ENCODE peak calls at places on chromosome 1, in nine cellular contexts. V, J, M, F, C, I, O, Q and X are unnamed samples.

GRCh38 chr1:6016191-6016865 is 24.1 kb upstream of the NPHP4 start:
- DNase-seq in V (peak), J (peak), M (peak), F (no peak), C (no peak), I (no peak), O (no peak), Q (peak), X (no peak)

GRCh38 chr1:27314169-27314568 is 7.8 kb upstream of the TMEM222 start:
- DNase-seq in V (no peak), J (no peak), M (no peak), F (no peak), C (no peak), I (no peak), O (no peak), Q (no peak), X (no peak)

GRCh38 chr1:109425902-109426277 is 358 bp downstream of the PSMA5 start:
- DNase-seq in V (peak), J (no peak), M (no peak), F (no peak), C (no peak), I (peak), O (peak), Q (no peak), X (peak)

GRCh38 chr1:220880367-220880680 is 1.1 kb downstream of the HLX start:
- DNase-seq in V (no peak), J (no peak), M (no peak), F (no peak), C (no peak), I (no peak), O (no peak), Q (no peak), X (no peak)

GRCh38 chr1:33497410-33497809 is 25.0 kb downstream of the ZSCAN20 start:
- DNase-seq in V (no peak), J (no peak), M (no peak), F (no peak), C (no peak), I (no peak), O (no peak), Q (no peak), X (no peak)

GRCh38 chr1:55071477-55071876 is 32.1 kb downstream of the PCSK9 start:
- DNase-seq in V (peak), J (no peak), M (no peak), F (no peak), C (no peak), I (no peak), O (no peak), Q (no peak), X (no peak)

GRCh38 chr1:199946305-199947155 is 81.0 kb upstream of the NR5A2 start:
- DNase-seq in V (no peak), J (peak), M (no peak), F (no peak), C (no peak), I (no peak), O (no peak), Q (no peak), X (no peak)

GRCh38 chr1:155961937-155962336 is 16.4 kb downstream of the ARHGEF2 start:
- DNase-seq in V (peak), J (peak), M (peak), F (no peak), C (no peak), I (no peak), O (peak), Q (peak), X (peak)

GRCh38 chr1:28719332-28719619 is 17.5 kb upstream of the YTHDF2 start:
- DNase-seq in V (no peak), J (no peak), M (no peak), F (no peak), C (no peak), I (no peak), O (no peak), Q (no peak), X (no peak)
- TF ChIP-seq CTCF in V (no peak), J (no peak), M (no peak), F (no peak), C (no peak), I (no peak), O (no peak), Q (no peak), X (no peak)

GRCh38 chr1:80153762-80154555 is 1147.4 kb upstream of the ADGRL4 start:
- DNase-seq in V (no peak), J (peak), M (no peak), F (no peak), C (no peak), I (no peak), O (no peak), Q (no peak), X (no peak)

GRCh38 chr1:80158771-80159170 is 1152.2 kb upstream of the ADGRL4 start:
- DNase-seq in V (no peak), J (no peak), M (no peak), F (no peak), C (no peak), I (no peak), O (no peak), Q (no peak), X (no peak)

GRCh38 chr1:80158266-80158665 is 1151.7 kb upstream of the ADGRL4 start:
- DNase-seq in V (no peak), J (no peak), M (no peak), F (no peak), C (no peak), I (no peak), O (no peak), Q (no peak), X (no peak)

GRCh38 chr1:80155371-80155770 is 1148.8 kb upstream of the ADGRL4 start:
- DNase-seq in V (peak), J (no peak), M (no peak), F (no peak), C (no peak), I (no peak), O (no peak), Q (no peak), X (no peak)
- TF ChIP-seq CTCF in V (no peak), J (no peak), M (no peak), F (peak), C (peak), I (no peak), O (no peak), Q (no peak), X (no peak)

DNA sequence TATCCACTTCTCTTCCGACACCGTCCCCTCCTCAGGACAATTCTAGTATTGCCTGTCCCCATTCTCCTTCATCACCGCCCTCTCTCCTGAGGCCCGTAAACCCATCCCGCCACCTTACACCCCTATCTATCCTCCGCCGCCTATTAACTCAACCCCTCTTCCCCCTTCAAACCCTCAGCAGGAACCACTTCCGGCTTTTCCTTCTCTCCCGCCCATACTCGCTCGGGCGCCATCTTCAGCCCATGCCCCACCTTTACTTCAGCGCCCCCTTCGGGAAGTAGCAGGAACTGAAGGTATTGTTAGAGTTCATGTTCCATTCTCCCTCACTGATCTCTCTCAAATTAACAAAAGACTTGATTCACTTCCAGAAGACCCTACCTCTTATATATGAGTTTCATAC is 31.6 kb downstream of the VN1R5 start:
- DNase-seq in V (no peak), J (no peak), M (no peak), F (no peak), C (no peak), I (no peak), O (no peak), Q (no peak), X (no peak)
- TF ChIP-seq CTCF in V (peak), J (no peak), M (no peak), F (no peak), C (no peak), I (no peak), O (no peak), Q (no peak), X (no peak)

GRCh38 chr1:112719706-112720105 is 4.6 kb upstream of the PPM1J start:
- DNase-seq in V (no peak), J (no peak), M (no peak), F (no peak), C (no peak), I (no peak), O (no peak), Q (no peak), X (no peak)

GRCh38 chr1:112715264-112716053 is at the start of gene PPM1J:
- DNase-seq in V (peak), J (peak), M (peak), F (peak), C (peak), I (peak), O (peak), Q (peak), X (peak)

GRCh38 chr1:112718691-112719418 is 3.7 kb upstream of the PPM1J start:
- DNase-seq in V (peak), J (peak), M (peak), F (peak), C (peak), I (peak), O (peak), Q (peak), X (peak)

GRCh38 chr1:112716133-112716720 is 1.1 kb upstream of the PPM1J start:
- DNase-seq in V (peak), J (peak), M (peak), F (peak), C (peak), I (peak), O (peak), Q (peak), X (peak)

GRCh38 chr1:112717263-112717662 is 2.1 kb upstream of the PPM1J start:
- DNase-seq in V (no peak), J (no peak), M (no peak), F (no peak), C (no peak), I (no peak), O (no peak), Q (no peak), X (no peak)
- TF ChIP-seq CTCF in V (no peak), J (no peak), M (no peak), F (no peak), C (no peak), I (no peak), O (no peak), Q (no peak), X (no peak)

DNA sequence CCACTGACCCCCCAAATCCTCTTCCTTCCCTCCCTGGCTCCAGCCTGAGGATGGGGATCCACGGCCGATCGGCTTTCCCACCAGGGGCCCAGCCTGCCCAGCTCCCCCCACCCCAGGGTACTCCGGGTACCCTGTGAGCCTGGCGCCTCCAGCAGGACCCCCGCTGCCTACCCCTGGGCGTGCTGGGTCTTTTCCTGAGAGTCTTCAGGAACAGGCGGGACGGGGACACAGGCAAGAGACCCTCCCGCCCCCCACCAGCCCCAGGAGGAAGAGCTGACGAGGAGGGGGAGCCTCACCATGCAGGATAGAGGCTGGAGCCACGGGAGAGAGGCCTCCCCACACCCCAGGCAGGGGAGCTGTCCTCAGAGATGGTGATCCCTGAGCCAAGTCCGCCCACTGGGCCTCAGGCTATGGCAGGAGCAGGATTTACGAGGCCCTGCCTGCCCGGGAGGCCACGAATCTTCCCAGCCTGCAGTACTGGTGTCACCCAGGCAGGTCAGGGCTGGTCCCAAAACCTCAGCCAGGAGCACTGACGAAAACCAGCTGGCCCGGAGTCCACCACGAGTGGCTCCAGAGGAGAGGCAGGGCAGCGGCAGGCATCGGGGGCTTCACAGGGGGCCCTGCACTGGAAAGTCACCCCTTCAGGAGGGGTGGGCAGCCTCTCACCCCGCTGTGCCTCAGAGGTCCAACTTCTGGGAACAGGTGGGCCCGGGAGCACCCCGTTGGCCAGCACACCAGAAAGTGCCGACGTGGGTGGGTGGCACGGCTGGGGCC is 58.0 kb downstream of the MEGF6 start:
- DNase-seq in V (no peak), J (no peak), M (no peak), F (no peak), C (no peak), I (no peak), O (no peak), Q (no peak), X (no peak)
- TF ChIP-seq CTCF in V (no peak), J (no peak), M (no peak), F (no peak), C (no peak), I (no peak), O (no peak), Q (no peak), X (no peak)

DNA sequence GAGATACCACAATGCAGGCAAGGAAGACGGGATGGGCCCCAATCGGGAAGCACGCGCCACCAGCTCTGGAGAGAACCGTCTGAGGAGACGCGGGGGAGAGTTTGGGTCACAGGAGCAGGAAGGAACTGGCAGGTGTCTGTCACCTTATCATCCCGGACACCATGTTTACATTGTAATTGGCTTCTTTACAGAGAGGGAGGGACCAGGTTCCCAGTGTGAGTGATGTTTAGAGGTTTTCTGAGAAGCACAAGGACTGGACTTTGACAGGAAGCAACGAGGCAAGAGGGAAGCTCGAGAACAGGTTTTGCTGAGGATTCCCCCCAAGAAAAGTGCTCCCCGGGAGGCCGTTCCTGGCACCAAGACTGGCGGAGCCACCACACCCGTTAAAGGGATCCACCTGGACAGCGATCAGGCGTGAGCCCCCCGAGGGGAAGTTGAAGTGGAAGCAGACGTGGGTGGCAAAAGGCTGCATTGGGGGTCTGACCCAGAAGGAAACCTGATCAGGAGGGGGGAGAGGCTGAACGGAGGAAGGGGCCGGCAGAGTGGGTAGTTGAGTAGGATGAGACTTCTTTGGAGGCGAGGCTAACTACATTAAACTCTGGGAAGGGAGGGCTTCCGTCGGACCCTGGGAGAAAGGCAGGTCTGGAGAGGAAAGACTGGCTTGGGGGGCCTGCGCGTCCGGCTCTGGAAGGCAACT is 885 bp downstream of the EPS15 start:
- DNase-seq in V (peak), J (peak), M (peak), F (peak), C (peak), I (peak), O (peak), Q (peak), X (peak)
- TF ChIP-seq CTCF in V (no peak), J (no peak), M (no peak), F (no peak), C (no peak), I (no peak), O (no peak), Q (no peak), X (no peak)

GRCh38 chr1:2459757-2460156 is 16.3 kb upstream of the PLCH2 start:
- DNase-seq in V (peak), J (no peak), M (peak), F (no peak), C (no peak), I (no peak), O (no peak), Q (no peak), X (no peak)
- TF ChIP-seq CTCF in V (peak), J (peak), M (peak), F (no peak), C (no peak), I (no peak), O (no peak), Q (peak), X (no peak)

DNA sequence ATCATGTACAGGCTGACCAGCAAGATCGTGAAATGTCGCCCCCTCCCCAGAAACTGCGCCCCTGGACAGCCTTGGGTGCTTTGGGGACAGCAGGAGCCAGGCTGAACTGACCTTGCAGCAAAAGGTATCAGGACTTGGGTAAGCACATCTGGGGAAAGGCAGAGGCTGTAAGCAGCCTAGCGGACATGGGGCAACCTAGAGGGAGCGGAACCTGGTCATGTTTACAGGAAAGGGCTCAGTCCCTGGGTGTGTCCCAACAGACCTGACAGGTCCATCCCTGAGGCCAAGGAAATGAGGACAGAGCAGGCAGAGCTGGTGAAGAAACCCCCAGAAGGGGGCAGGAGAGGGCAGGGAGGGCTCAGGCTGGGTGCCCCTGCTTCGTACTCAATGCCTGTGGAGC is 3.1 kb upstream of the S100A8 start:
- DNase-seq in V (no peak), J (peak), M (no peak), F (no peak), C (no peak), I (no peak), O (no peak), Q (no peak), X (no peak)
- TF ChIP-seq CTCF in V (no peak), J (peak), M (no peak), F (no peak), C (peak), I (no peak), O (no peak), Q (no peak), X (no peak)